ENCODE peak calls at places on chromosome 17, in four cellular contexts. V is endothelial cell of umbilical vein, F is K562, U is GM12878. Y is an unnamed sample.
A peak's percentile ranks its signal among the peaks of the same experiment; 100 is the strongest.

GRCh38 chr17:64146418-64147109 is 16.6 kb upstream of the ERN1 start:
- DNase-seq in U (no peak), F (peak; percentile 69), V (peak; percentile 80), Y (peak; percentile 72)

GRCh38 chr17:30358055-30358760 is 20.5 kb upstream of the CPD start:
- DNase-seq in F (no peak), U (no peak), V (no peak), Y (no peak)

GRCh38 chr17:19415311-19415710 is 4.3 kb downstream of the RNF112 start:
- DNase-seq in F (no peak), U (no peak), V (no peak), Y (no peak)

GRCh38 chr17:80695979-80696378 is 151.3 kb downstream of the RPTOR start:
- DNase-seq in U (no peak), F (no peak), V (peak; percentile 21), Y (no peak)

GRCh38 chr17:82648761-82649474 is 674 bp upstream of the WDR45B start:
- DNase-seq in U (no peak), V (no peak), F (peak; percentile 89), Y (no peak)

GRCh38 chr17:41553176-41553575 is 18.7 kb downstream of the KRT9 start:
- DNase-seq in U (no peak), V (no peak), F (no peak), Y (peak; percentile 26)

GRCh38 chr17:81540676-81541027 is 11.5 kb downstream of the FAAP100 start:
- DNase-seq in U (no peak), V (no peak), F (no peak), Y (no peak)

GRCh38 chr17:81385320-81386111 is 9.7 kb upstream of the BAHCC1 start:
- DNase-seq in V (no peak), U (no peak), F (no peak), Y (no peak)

GRCh38 chr17:57679906-57680695 is 65.0 kb downstream of the CCDC182 start:
- DNase-seq in U (no peak), F (no peak), V (no peak), Y (no peak)

GRCh38 chr17:76561332-76561731 is 21.5 kb downstream of the PRCD start:
- DNase-seq in F (no peak), V (peak; percentile 77), U (no peak), Y (peak; percentile 41)

GRCh38 chr17:59373879-59374495 is 42.5 kb downstream of the YPEL2 start:
- DNase-seq in V (no peak), F (no peak), U (no peak), Y (peak; percentile 62)

GRCh38 chr17:64063766-64064224 is 43.4 kb upstream of the ICAM2 start:
- DNase-seq in F (peak; percentile 50), U (no peak), V (peak; percentile 73), Y (peak; percentile 27)

GRCh38 chr17:77721823-77722160 is 236.7 kb upstream of the TNRC6C start:
- DNase-seq in V (no peak), U (no peak), F (no peak), Y (no peak)

GRCh38 chr17:1724869-1725641 is 551 bp downstream of the WDR81 start:
- DNase-seq in F (no peak), U (no peak), V (no peak), Y (no peak)

GRCh38 chr17:46140645-46141197 is 52.5 kb downstream of the KANSL1 start:
- DNase-seq in F (no peak), V (no peak), U (no peak), Y (no peak)

GRCh38 chr17:43627657-43628650 is 33.8 kb downstream of the MEOX1 start:
- DNase-seq in U (no peak), V (no peak), F (no peak), Y (peak; percentile 31)

GRCh38 chr17:33949100-33949499 is 306.0 kb upstream of the CCL2 start:
- DNase-seq in V (no peak), U (no peak), F (peak; percentile 66), Y (no peak)

GRCh38 chr17:3798273-3799180 is 2.5 kb downstream of the ITGAE start:
- DNase-seq in F (no peak), U (no peak), V (no peak), Y (no peak)

GRCh38 chr17:40953876-40954275 is 12.9 kb downstream of the KRT39 start:
- DNase-seq in U (no peak), V (no peak), F (no peak), Y (peak; percentile 94)

GRCh38 chr17:82518826-82519810 is at the start of gene FOXK2:
- DNase-seq in V (peak; percentile 93), U (peak; percentile 75), F (peak; percentile 100), Y (peak; percentile 95)

GRCh38 chr17:27389542-27390140 is 66.6 kb upstream of the KSR1 start:
- DNase-seq in V (no peak), U (no peak), F (no peak), Y (no peak)
- TF ChIP-seq FOS in V (no peak), U (no peak), F (no peak), Y (no peak)

GRCh38 chr17:27660436-27660835 is 29.4 kb downstream of the LGALS9 start:
- DNase-seq in V (no peak), F (no peak), U (no peak), Y (no peak)
- TF ChIP-seq FOS in V (no peak), F (no peak), U (no peak), Y (no peak)

GRCh38 chr17:8887834-8888703 is 20.6 kb upstream of the PIK3R6 start:
- DNase-seq in V (no peak), F (peak; percentile 14), U (no peak), Y (no peak)
- TF ChIP-seq FOS in V (no peak), F (no peak), U (no peak), Y (no peak)

GRCh38 chr17:13698832-13699231 is 97.1 kb upstream of the HS3ST3A1 start:
- DNase-seq in U (no peak), V (no peak), F (no peak), Y (no peak)
- TF ChIP-seq FOS in U (no peak), V (no peak), F (no peak), Y (no peak)

GRCh38 chr17:55668581-55668980 is 54.1 kb downstream of the TMEM100 start:
- DNase-seq in U (no peak), V (no peak), F (no peak), Y (no peak)

GRCh38 chr17:55677449-55677848 is 45.2 kb downstream of the TMEM100 start:
- DNase-seq in F (no peak), V (no peak), U (no peak), Y (no peak)

GRCh38 chr17:55672585-55673501 is 49.8 kb downstream of the TMEM100 start:
- DNase-seq in V (no peak), U (no peak), F (no peak), Y (no peak)

GRCh38 chr17:55676274-55676673 is 46.4 kb downstream of the TMEM100 start:
- DNase-seq in F (no peak), V (no peak), U (no peak), Y (no peak)

DNA sequence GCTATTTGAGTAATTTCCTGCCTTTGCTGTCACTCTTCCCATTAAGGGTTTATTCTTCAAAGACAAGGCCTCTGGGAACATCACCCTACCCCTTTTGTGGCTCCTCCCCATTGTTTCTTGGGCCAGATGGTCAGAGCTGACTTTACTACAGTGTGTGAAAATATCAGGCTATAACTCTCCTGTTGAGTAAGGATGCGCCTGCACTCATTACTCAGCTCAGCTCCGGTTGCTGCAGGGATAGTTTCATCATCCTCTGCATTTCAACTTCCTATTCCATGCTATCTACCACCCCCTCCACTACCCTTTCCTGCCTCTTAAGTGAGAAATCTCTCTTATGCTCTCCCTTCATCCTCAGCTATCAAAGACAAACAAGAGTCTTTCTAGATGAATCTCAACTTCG is 48.6 kb downstream of the TMEM100 start:
- DNase-seq in F (no peak), V (no peak), U (no peak), Y (no peak)
- TF ChIP-seq FOS in F (no peak), V (no peak), U (no peak), Y (no peak)

GRCh38 chr17:73586921-73587680 is 57.1 kb downstream of the SDK2 start:
- DNase-seq in F (peak; percentile 51), U (no peak), V (no peak), Y (no peak)
- TF ChIP-seq FOS in F (no peak), U (no peak), V (no peak), Y (no peak)

DNA sequence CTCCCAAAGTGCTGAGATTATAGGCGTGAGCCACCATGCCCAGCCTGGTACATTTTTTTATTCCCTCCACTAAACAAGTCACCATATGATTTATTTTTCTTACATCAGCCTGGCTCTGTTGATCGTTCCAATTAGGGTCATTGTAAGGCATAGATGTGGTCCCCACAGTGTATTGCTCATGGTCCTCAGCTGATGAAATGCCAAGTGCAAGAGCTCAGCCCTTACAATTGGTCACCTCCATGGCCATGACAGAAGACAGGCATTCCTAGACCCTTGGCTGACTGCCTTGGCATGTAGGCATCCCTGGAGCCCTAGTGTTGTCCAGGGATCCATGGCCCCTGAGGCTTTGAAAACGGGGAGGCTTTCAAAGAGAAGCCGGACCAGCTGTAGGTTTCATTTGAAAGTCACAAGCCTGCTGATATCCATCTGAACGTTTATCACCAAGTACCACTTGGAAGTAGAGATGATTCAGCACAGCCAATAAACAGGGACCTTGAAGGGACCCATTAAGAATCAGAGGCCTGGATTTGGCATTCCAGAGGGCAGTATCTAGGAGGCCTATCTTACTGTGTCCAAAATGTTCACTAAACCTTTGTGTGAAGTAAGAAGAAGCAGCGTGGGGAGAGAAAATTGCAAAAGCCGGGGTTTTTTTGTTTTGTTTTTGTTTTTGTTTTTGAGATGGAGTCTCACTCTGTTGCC is 20.6 kb upstream of the PRKCA start:
- DNase-seq in V (no peak), F (no peak), U (no peak), Y (no peak)
- TF ChIP-seq FOS in V (no peak), F (no peak), U (no peak), Y (no peak)